ENCODE peak calls at places on chromosomes 1 and 21, in five cellular contexts. B is stomach, C is HCT116, J is transverse colon, R is prostate gland. F is an unnamed sample.

GRCh38 chr1:42936309-42937078 is 22.2 kb downstream of the SLC2A1 start:
- DNase-seq in C (peak), B (peak), J (peak), R (no peak), F (no peak)

GRCh38 chr1:199954701-199955100 is 72.8 kb upstream of the NR5A2 start:
- DNase-seq in J (peak), R (no peak), C (no peak), B (no peak), F (no peak)

GRCh38 chr1:77796695-77797405 is 17.4 kb downstream of the MIGA1 start:
- DNase-seq in J (no peak), B (no peak), C (no peak), R (peak), F (no peak)

GRCh38 chr1:100719490-100719889 is at the start of gene VCAM1:
- DNase-seq in R (no peak), B (no peak), J (no peak), C (no peak), F (no peak)

GRCh38 chr1:24236170-24237045 is 49.3 kb upstream of the IFNLR1 start:
- DNase-seq in R (peak), B (peak), J (peak), C (peak), F (no peak)

GRCh38 chr21:30116474-30116873 is 50.1 kb downstream of the CLDN17 start:
- DNase-seq in J (no peak), B (no peak), C (no peak), R (no peak), F (no peak)

GRCh38 chr21:38667466-38667865 is 138.3 kb upstream of the ETS2 start:
- DNase-seq in B (no peak), R (no peak), C (no peak), J (no peak), F (no peak)

GRCh38 chr21:41758550-41758949 is 8.3 kb downstream of the RIPK4 start:
- DNase-seq in B (peak), J (no peak), C (peak), R (no peak), F (no peak)

GRCh38 chr21:45872902-45873301 is 108.7 kb upstream of the COL6A1 start:
- DNase-seq in J (no peak), R (no peak), B (no peak), C (no peak), F (no peak)

GRCh38 chr1:212286437-212287131 is 1.4 kb downstream of the PPP2R5A start:
- DNase-seq in R (peak), J (no peak), B (peak), C (no peak), F (no peak)

GRCh38 chr1:223706077-223706988 is 6.0 kb upstream of the CAPN2 start:
- DNase-seq in J (peak), R (no peak), B (peak), C (no peak), F (no peak)

GRCh38 chr1:22045604-22046228 is 6.8 kb upstream of the CDC42 start:
- DNase-seq in C (no peak), B (no peak), R (no peak), J (no peak), F (no peak)

GRCh38 chr1:224502459-224503160 is 68.0 kb upstream of the WDR26 start:
- DNase-seq in B (peak), R (peak), J (peak), C (no peak), F (no peak)

GRCh38 chr1:181341026-181341632 is 142.2 kb upstream of the CACNA1E start:
- DNase-seq in B (no peak), R (no peak), C (no peak), J (no peak), F (no peak)

GRCh38 chr1:62621907-62622306 is 24.6 kb downstream of the ANGPTL3 start:
- DNase-seq in B (no peak), C (peak), R (no peak), J (no peak), F (no peak)

GRCh38 chr1:67889466-67889865 is 56.2 kb upstream of the GNG12 start:
- DNase-seq in J (no peak), C (no peak), B (no peak), R (no peak), F (no peak)

GRCh38 chr1:58739851-58740466 is 40.1 kb upstream of the MYSM1 start:
- DNase-seq in R (peak), B (no peak), C (peak), J (no peak), F (no peak)

GRCh38 chr1:150621497-150622113 is 7.8 kb downstream of the ENSA start:
- DNase-seq in J (peak), C (no peak), B (peak), R (peak), F (peak)

GRCh38 chr21:27741736-27742135 is 774.8 kb upstream of the ADAMTS5 start:
- DNase-seq in C (no peak), B (no peak), R (no peak), J (no peak), F (no peak)

GRCh38 chr1:6384962-6385672 is 8.4 kb downstream of the ACOT7 start:
- DNase-seq in B (no peak), C (no peak), R (peak), J (no peak), F (no peak)

GRCh38 chr1:210483821-210484220 is 155.1 kb downstream of the HHAT start:
- DNase-seq in C (no peak), R (no peak), J (no peak), B (no peak), F (no peak)

GRCh38 chr1:210477328-210477924 is 148.7 kb downstream of the HHAT start:
- DNase-seq in B (no peak), R (no peak), C (peak), J (no peak), F (no peak)

GRCh38 chr1:210478820-210479219 is 150.1 kb downstream of the HHAT start:
- DNase-seq in B (no peak), R (no peak), C (no peak), J (no peak), F (no peak)

GRCh38 chr1:210487021-210487420 is 158.3 kb downstream of the HHAT start:
- DNase-seq in C (no peak), R (no peak), J (no peak), B (no peak), F (no peak)

DNA sequence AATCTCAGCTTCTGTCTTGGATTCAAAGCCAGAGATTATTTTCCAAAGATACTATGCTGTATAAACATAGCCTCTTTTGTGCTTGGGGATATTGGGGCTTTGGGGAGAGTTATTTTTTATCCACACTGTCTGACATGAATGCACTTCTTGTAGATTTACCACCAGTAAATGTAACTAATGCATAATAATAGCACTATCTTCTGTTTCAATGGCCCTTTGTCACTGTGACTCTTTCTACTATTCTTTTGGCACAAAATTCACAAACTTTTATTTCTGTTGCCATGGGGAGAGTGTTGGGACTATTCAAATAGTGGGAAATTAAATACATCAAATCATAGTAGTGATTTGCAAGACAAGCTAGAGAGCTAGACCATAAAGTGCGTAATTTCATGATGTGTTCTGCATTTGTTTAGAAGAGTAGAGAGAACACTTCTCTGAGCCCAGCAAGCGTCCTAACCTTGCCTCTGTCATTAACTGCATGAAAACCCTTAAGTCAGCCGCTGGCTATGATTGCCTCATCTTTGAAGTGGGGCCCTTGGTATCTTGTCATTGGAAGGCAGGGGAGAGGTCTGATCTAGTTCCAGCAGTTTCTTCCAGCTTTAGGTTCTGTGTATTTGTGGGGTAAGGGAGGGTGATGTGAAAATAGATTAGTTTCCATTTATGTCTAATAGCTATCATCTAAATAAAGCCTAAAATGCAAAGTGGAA is 154.4 kb downstream of the HHAT start:
- DNase-seq in R (no peak), C (no peak), B (no peak), J (no peak), F (no peak)
- TF ChIP-seq POLR2AphosphoS5 in R (no peak), C (no peak), B (no peak), J (no peak), F (no peak)

GRCh38 chr21:43690346-43690745 is 28.6 kb upstream of the PDXK start:
- DNase-seq in R (no peak), J (no peak), B (no peak), C (no peak), F (no peak)
- TF ChIP-seq POLR2AphosphoS5 in R (no peak), J (no peak), B (no peak), C (no peak), F (no peak)

GRCh38 chr1:20978413-20978812 is 191.3 kb upstream of the HP1BP3 start:
- DNase-seq in J (no peak), B (no peak), R (no peak), C (no peak), F (no peak)
- TF ChIP-seq POLR2AphosphoS5 in J (no peak), B (no peak), R (no peak), C (no peak), F (no peak)

DNA sequence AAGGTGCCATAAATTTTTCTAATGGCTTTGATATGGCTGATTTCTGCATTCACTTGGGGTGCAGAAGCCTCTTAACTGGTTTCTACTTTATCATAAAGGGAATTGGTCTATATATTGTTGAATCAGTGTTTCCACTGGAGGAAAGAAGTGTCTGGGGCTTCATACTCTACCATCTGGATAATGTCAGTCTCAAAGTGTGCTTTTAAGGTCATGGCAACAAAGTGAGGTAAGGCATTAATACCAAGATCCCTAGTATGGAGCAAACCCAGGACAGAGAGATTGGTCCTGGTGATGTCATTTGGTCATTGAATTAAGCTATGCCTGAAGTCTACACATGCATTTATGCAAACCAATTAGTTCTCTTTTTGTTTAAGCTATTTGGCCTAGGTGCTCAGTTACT is 309.9 kb downstream of the DUSP10 start:
- DNase-seq in R (no peak), B (no peak), J (no peak), C (no peak), F (no peak)
- TF ChIP-seq POLR2AphosphoS5 in R (no peak), B (no peak), J (no peak), C (no peak), F (no peak)